ENCODE peak calls at places on chromosome X, in nine cellular contexts. One of them, this sample, is unnamed.

GRCh38 chrX:66919280-66919832 is 280.5 kb upstream of the EDA2R start:
- DNase-seq in CD8-positive, alpha-beta T cell: no peak
- DNase-seq in left ventricle myocardium inferior: no peak
- DNase-seq in B cell: no peak
- DNase-seq in HCT116: no peak
- DNase-seq in fibroblast of lung: no peak
- DNase-seq in HFF-Myc: no peak
- DNase-seq in stomach: no peak
- DNase-seq in ovary: no peak
- DNase-seq in this sample: no peak

GRCh38 chrX:40076750-40077149 is 21.0 kb downstream of the BCOR start:
- DNase-seq in B cell: no peak
- DNase-seq in HCT116: no peak
- DNase-seq in left ventricle myocardium inferior: no peak
- DNase-seq in HFF-Myc: no peak
- DNase-seq in ovary: no peak
- DNase-seq in CD8-positive, alpha-beta T cell: no peak
- DNase-seq in stomach: no peak
- DNase-seq in fibroblast of lung: no peak
- DNase-seq in this sample: no peak

GRCh38 chrX:2484232-2484631 is 16.5 kb downstream of the DHRSX start:
- DNase-seq in B cell: no peak
- DNase-seq in HFF-Myc: no peak
- DNase-seq in stomach: no peak
- DNase-seq in HCT116: no peak
- DNase-seq in ovary: no peak
- DNase-seq in left ventricle myocardium inferior: no peak
- DNase-seq in fibroblast of lung: peak
- DNase-seq in CD8-positive, alpha-beta T cell: no peak
- DNase-seq in this sample: no peak

GRCh38 chrX:63503541-63503940 is 152.4 kb upstream of the SPIN4 start:
- DNase-seq in HCT116: no peak
- DNase-seq in CD8-positive, alpha-beta T cell: no peak
- DNase-seq in stomach: no peak
- DNase-seq in fibroblast of lung: no peak
- DNase-seq in left ventricle myocardium inferior: no peak
- DNase-seq in ovary: no peak
- DNase-seq in HFF-Myc: no peak
- DNase-seq in B cell: no peak
- DNase-seq in this sample: no peak

GRCh38 chrX:21723097-21723496 is 34.8 kb downstream of the SMPX start:
- DNase-seq in fibroblast of lung: peak
- DNase-seq in B cell: no peak
- DNase-seq in ovary: no peak
- DNase-seq in stomach: no peak
- DNase-seq in CD8-positive, alpha-beta T cell: no peak
- DNase-seq in HFF-Myc: no peak
- DNase-seq in HCT116: no peak
- DNase-seq in left ventricle myocardium inferior: no peak
- DNase-seq in this sample: no peak

GRCh38 chrX:48021026-48021900 is 14.5 kb downstream of the SPACA5 start:
- DNase-seq in stomach: peak
- DNase-seq in fibroblast of lung: peak
- DNase-seq in left ventricle myocardium inferior: peak
- DNase-seq in B cell: peak
- DNase-seq in ovary: peak
- DNase-seq in CD8-positive, alpha-beta T cell: peak
- DNase-seq in HCT116: no peak
- DNase-seq in HFF-Myc: peak
- DNase-seq in this sample: peak

GRCh38 chrX:84715315-84715714 is 213.1 kb upstream of the HDX start:
- DNase-seq in ovary: no peak
- DNase-seq in fibroblast of lung: no peak
- DNase-seq in HCT116: no peak
- DNase-seq in stomach: no peak
- DNase-seq in HFF-Myc: no peak
- DNase-seq in B cell: no peak
- DNase-seq in left ventricle myocardium inferior: no peak
- DNase-seq in CD8-positive, alpha-beta T cell: no peak
- DNase-seq in this sample: no peak

GRCh38 chrX:119071381-119071780 is 1.4 kb upstream of the CT47C1 start:
- DNase-seq in ovary: no peak
- DNase-seq in B cell: peak
- DNase-seq in stomach: no peak
- DNase-seq in fibroblast of lung: no peak
- DNase-seq in left ventricle myocardium inferior: no peak
- DNase-seq in CD8-positive, alpha-beta T cell: no peak
- DNase-seq in HFF-Myc: no peak
- DNase-seq in HCT116: no peak
- DNase-seq in this sample: no peak

GRCh38 chrX:129534816-129535578 is 5.1 kb upstream of the OCRL start:
- DNase-seq in left ventricle myocardium inferior: no peak
- DNase-seq in CD8-positive, alpha-beta T cell: no peak
- DNase-seq in HCT116: no peak
- DNase-seq in B cell: no peak
- DNase-seq in fibroblast of lung: no peak
- DNase-seq in HFF-Myc: no peak
- DNase-seq in ovary: no peak
- DNase-seq in stomach: no peak
- DNase-seq in this sample: no peak

GRCh38 chrX:115949900-115950822 is 220.4 kb upstream of the AGTR2 start:
- DNase-seq in ovary: peak
- DNase-seq in left ventricle myocardium inferior: no peak
- DNase-seq in HCT116: no peak
- DNase-seq in HFF-Myc: no peak
- DNase-seq in stomach: peak
- DNase-seq in fibroblast of lung: no peak
- DNase-seq in B cell: peak
- DNase-seq in CD8-positive, alpha-beta T cell: no peak
- DNase-seq in this sample: no peak

GRCh38 chrX:50680990-50681389 is 133.0 kb downstream of the SHROOM4 start:
- DNase-seq in HCT116: no peak
- DNase-seq in ovary: no peak
- DNase-seq in stomach: no peak
- DNase-seq in HFF-Myc: no peak
- DNase-seq in left ventricle myocardium inferior: no peak
- DNase-seq in B cell: no peak
- DNase-seq in fibroblast of lung: no peak
- DNase-seq in CD8-positive, alpha-beta T cell: no peak
- DNase-seq in this sample: no peak

GRCh38 chrX:1727531-1728027 is 112.7 kb downstream of the ASMT start:
- DNase-seq in fibroblast of lung: no peak
- DNase-seq in HFF-Myc: no peak
- DNase-seq in stomach: no peak
- DNase-seq in CD8-positive, alpha-beta T cell: no peak
- DNase-seq in HCT116: peak
- DNase-seq in ovary: no peak
- DNase-seq in B cell: no peak
- DNase-seq in left ventricle myocardium inferior: no peak
- DNase-seq in this sample: no peak

GRCh38 chrX:72121381-72121780 is 10.3 kb downstream of the RTL5 start:
- DNase-seq in HCT116: no peak
- DNase-seq in left ventricle myocardium inferior: peak
- DNase-seq in CD8-positive, alpha-beta T cell: peak
- DNase-seq in stomach: peak
- DNase-seq in HFF-Myc: peak
- DNase-seq in B cell: no peak
- DNase-seq in fibroblast of lung: peak
- DNase-seq in ovary: no peak
- DNase-seq in this sample: peak

GRCh38 chrX:86747091-86747490 is 598.8 kb downstream of the DACH2 start:
- DNase-seq in left ventricle myocardium inferior: no peak
- DNase-seq in HFF-Myc: no peak
- DNase-seq in ovary: no peak
- DNase-seq in fibroblast of lung: no peak
- DNase-seq in HCT116: no peak
- DNase-seq in stomach: no peak
- DNase-seq in CD8-positive, alpha-beta T cell: no peak
- DNase-seq in B cell: no peak
- DNase-seq in this sample: no peak

GRCh38 chrX:123878177-123878576 is 18.3 kb downstream of the XIAP start:
- DNase-seq in stomach: no peak
- DNase-seq in left ventricle myocardium inferior: no peak
- DNase-seq in CD8-positive, alpha-beta T cell: no peak
- DNase-seq in ovary: no peak
- DNase-seq in HFF-Myc: no peak
- DNase-seq in HCT116: no peak
- DNase-seq in fibroblast of lung: peak
- DNase-seq in B cell: peak
- DNase-seq in this sample: no peak

GRCh38 chrX:50067435-50068292 is 133.1 kb downstream of the AKAP4 start:
- DNase-seq in left ventricle myocardium inferior: no peak
- DNase-seq in HFF-Myc: no peak
- DNase-seq in HCT116: no peak
- DNase-seq in B cell: no peak
- DNase-seq in ovary: no peak
- DNase-seq in CD8-positive, alpha-beta T cell: no peak
- DNase-seq in stomach: no peak
- DNase-seq in fibroblast of lung: peak
- DNase-seq in this sample: no peak

GRCh38 chrX:74540635-74541249 is 73.7 kb downstream of the RLIM start:
- DNase-seq in CD8-positive, alpha-beta T cell: no peak
- DNase-seq in ovary: no peak
- DNase-seq in stomach: no peak
- DNase-seq in B cell: no peak
- DNase-seq in HCT116: no peak
- DNase-seq in left ventricle myocardium inferior: no peak
- DNase-seq in HFF-Myc: no peak
- DNase-seq in fibroblast of lung: no peak
- DNase-seq in this sample: no peak

GRCh38 chrX:19670854-19671620 is 155.7 kb upstream of the MAP3K15 start:
- DNase-seq in HFF-Myc: peak
- DNase-seq in fibroblast of lung: peak
- DNase-seq in CD8-positive, alpha-beta T cell: no peak
- DNase-seq in ovary: peak
- DNase-seq in left ventricle myocardium inferior: peak
- DNase-seq in HCT116: peak
- DNase-seq in B cell: no peak
- DNase-seq in stomach: no peak
- DNase-seq in this sample: no peak

DNA sequence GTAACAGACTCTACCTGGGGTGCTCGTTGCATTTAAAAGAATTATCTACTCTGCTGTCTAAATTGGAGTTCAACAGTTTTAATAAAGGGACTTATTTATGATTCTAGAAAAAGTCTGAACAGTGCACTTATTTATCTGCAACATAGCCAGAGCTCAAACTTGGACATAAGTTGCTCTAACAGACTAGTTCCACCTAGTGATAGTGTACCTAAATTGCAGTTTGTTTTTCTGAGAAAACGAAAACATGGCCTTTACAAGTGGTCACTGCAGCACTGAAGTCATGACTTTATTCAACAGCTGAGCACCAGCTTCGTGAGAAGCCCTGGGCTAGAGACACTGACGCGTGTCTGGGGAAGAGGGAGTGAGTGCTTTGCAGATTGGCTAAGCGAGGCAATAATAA is 77.3 kb upstream of the IGSF1 start:
- DNase-seq in HCT116: no peak
- DNase-seq in CD8-positive, alpha-beta T cell: no peak
- DNase-seq in stomach: no peak
- DNase-seq in B cell: no peak
- DNase-seq in ovary: no peak
- DNase-seq in fibroblast of lung: peak
- DNase-seq in HFF-Myc: no peak
- DNase-seq in left ventricle myocardium inferior: no peak
- DNase-seq in this sample: no peak
- TF ChIP-seq CTCF in HCT116: no peak
- TF ChIP-seq CTCF in CD8-positive, alpha-beta T cell: no peak
- TF ChIP-seq CTCF in stomach: no peak
- TF ChIP-seq CTCF in B cell: no peak
- TF ChIP-seq CTCF in ovary: no peak
- TF ChIP-seq CTCF in fibroblast of lung: no peak
- TF ChIP-seq CTCF in HFF-Myc: no peak
- TF ChIP-seq CTCF in left ventricle myocardium inferior: peak
- TF ChIP-seq CTCF in this sample: no peak

GRCh38 chrX:17839269-17839668 is 21.8 kb downstream of the RAI2 start:
- DNase-seq in CD8-positive, alpha-beta T cell: no peak
- DNase-seq in B cell: no peak
- DNase-seq in HFF-Myc: no peak
- DNase-seq in fibroblast of lung: no peak
- DNase-seq in ovary: no peak
- DNase-seq in stomach: no peak
- DNase-seq in HCT116: no peak
- DNase-seq in left ventricle myocardium inferior: no peak
- DNase-seq in this sample: no peak
- TF ChIP-seq CTCF in CD8-positive, alpha-beta T cell: no peak
- TF ChIP-seq CTCF in B cell: no peak
- TF ChIP-seq CTCF in HFF-Myc: no peak
- TF ChIP-seq CTCF in fibroblast of lung: peak
- TF ChIP-seq CTCF in ovary: no peak
- TF ChIP-seq CTCF in stomach: no peak
- TF ChIP-seq CTCF in HCT116: no peak
- TF ChIP-seq CTCF in left ventricle myocardium inferior: no peak
- TF ChIP-seq CTCF in this sample: no peak

DNA sequence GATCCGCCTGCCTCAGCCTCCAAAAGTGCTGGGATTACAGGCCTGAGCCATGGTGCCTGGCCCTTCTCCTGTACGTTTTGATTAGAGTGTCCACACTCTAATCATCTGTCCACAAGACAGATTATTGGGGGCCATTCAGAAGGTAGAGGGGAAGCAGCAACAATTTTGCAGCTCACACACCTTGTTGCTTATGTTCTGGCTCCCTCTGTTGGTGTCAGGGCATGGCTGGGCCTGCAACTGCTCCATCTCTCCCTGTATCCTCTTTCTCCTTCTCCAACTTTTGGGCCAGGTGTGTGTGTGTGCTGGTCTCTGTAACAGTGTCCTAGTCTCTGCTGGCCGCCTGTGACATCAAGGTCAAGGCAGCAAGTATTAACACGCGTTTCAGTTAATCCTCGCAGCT is 125.5 kb upstream of the MBNL3 start:
- DNase-seq in left ventricle myocardium inferior: no peak
- DNase-seq in HCT116: no peak
- DNase-seq in fibroblast of lung: peak
- DNase-seq in CD8-positive, alpha-beta T cell: no peak
- DNase-seq in ovary: no peak
- DNase-seq in B cell: no peak
- DNase-seq in HFF-Myc: no peak
- DNase-seq in stomach: no peak
- DNase-seq in this sample: no peak
- TF ChIP-seq CTCF in left ventricle myocardium inferior: no peak
- TF ChIP-seq CTCF in HCT116: peak
- TF ChIP-seq CTCF in fibroblast of lung: peak
- TF ChIP-seq CTCF in CD8-positive, alpha-beta T cell: no peak
- TF ChIP-seq CTCF in ovary: no peak
- TF ChIP-seq CTCF in B cell: no peak
- TF ChIP-seq CTCF in HFF-Myc: peak
- TF ChIP-seq CTCF in stomach: no peak
- TF ChIP-seq CTCF in this sample: no peak

DNA sequence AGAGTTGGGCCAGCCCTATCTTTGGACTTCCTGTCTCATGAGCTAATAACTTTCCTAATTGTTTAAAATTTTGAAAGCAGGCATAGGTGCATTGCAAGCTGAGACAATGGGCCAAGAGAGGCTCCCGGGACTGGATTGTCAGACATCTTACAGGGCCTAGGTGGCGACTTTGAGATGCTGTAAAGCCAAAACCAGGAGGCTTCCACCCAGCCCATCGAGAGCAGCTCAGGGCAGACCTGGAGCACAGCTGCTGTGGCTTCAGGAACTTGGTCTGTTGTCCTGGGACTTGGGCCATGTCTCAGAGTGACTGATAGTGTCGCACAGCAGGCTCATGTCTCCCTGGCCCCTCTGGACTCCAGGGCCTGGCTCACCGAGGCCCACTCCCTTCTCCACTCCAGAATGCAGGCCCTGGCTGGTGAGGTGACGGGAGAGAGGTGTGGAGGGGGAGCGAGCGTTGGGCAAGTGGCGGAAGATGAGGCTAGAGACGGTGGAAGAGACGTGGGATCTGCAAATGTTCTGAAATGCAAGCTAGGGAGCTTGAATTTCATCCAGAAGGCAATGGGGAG is 24.1 kb upstream of the MTM1 start:
- DNase-seq in fibroblast of lung: peak
- DNase-seq in left ventricle myocardium inferior: no peak
- DNase-seq in HFF-Myc: no peak
- DNase-seq in CD8-positive, alpha-beta T cell: no peak
- DNase-seq in B cell: peak
- DNase-seq in ovary: no peak
- DNase-seq in HCT116: no peak
- DNase-seq in stomach: no peak
- DNase-seq in this sample: no peak
- TF ChIP-seq CTCF in fibroblast of lung: no peak
- TF ChIP-seq CTCF in left ventricle myocardium inferior: no peak
- TF ChIP-seq CTCF in HFF-Myc: no peak
- TF ChIP-seq CTCF in CD8-positive, alpha-beta T cell: no peak
- TF ChIP-seq CTCF in B cell: no peak
- TF ChIP-seq CTCF in ovary: no peak
- TF ChIP-seq CTCF in HCT116: no peak
- TF ChIP-seq CTCF in stomach: no peak
- TF ChIP-seq CTCF in this sample: no peak